ENCODE peak calls at places on chromosomes 3 and 15, in five cellular contexts. S is fibroblast of mammary gland, X is retinal pigment epithelial cell, M is Peyer's patch, H is body of pancreas. R is an unnamed sample.

GRCh38 chr15:70101459-70102113 is 3.9 kb upstream of the TLE3 start:
- DNase-seq in X (peak; percentile 98), H (peak; percentile 76), S (peak; percentile 96), M (peak; percentile 61), R (peak; percentile 94)

GRCh38 chr3:196406806-196407470 is 25.3 kb downstream of the UBXN7 start:
- DNase-seq in H (no peak), M (no peak), X (peak; percentile 76), S (peak; percentile 51), R (peak; percentile 59)

GRCh38 chr3:103907567-103907966 is 1459.1 kb upstream of the ALCAM start:
- DNase-seq in X (no peak), S (no peak), H (no peak), M (no peak), R (no peak)

GRCh38 chr15:25762015-25762662 is 101.0 kb downstream of the ATP10A start:
- DNase-seq in M (no peak), S (no peak), H (no peak), X (no peak), R (peak; percentile 19)

GRCh38 chr3:125398952-125399351 is 23.8 kb upstream of the ZNF148 start:
- DNase-seq in H (no peak), X (no peak), M (no peak), S (no peak), R (no peak)

GRCh38 chr3:110789315-110789714 is 282.3 kb upstream of the NECTIN3 start:
- DNase-seq in H (no peak), X (no peak), M (no peak), S (peak; percentile 55), R (peak; percentile 59)

GRCh38 chr15:76829939-76830338 is 75.2 kb downstream of the SCAPER start:
- DNase-seq in M (no peak), H (no peak), S (no peak), X (no peak), R (no peak)

GRCh38 chr15:88467935-88468528 is 524 bp downstream of the MRPS11 start:
- DNase-seq in M (no peak), S (peak; percentile 42), H (no peak), X (no peak), R (peak; percentile 16)

GRCh38 chr15:63899193-63899592 is 65.4 kb upstream of the HERC1 start:
- DNase-seq in M (no peak), S (no peak), X (no peak), H (no peak), R (no peak)

DNA sequence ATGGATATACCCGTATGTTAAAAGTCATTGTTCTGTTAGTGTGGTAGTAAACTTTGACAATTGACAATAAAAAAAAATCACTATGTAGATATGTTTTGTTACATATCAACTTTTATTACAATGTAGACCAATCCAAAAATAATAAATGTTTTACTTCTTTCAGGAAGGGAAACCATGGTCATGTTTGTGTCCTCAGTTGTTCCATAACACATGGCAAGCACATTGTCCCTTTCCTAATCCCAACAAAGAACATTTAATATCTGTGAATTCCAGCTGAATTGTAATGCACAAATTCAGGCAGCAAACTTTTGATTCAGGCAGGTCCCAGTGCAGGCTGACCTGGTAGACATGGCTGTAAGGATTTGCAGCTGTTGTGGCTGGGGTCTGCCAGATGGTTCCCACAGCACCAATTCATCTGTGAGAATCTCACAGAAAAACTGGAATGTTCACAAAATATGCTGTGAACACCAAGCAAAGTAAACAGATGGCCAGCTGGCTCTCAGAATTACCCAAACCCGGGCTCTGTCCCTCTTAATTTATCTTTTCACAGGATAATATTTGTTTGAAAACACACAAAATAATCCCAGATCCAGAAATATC is 1.9 kb upstream of the SPG21 start:
- DNase-seq in M (no peak), H (no peak), X (no peak), S (no peak), R (no peak)
- H3K4me3 ChIP-seq in M (no peak overlapping the region), H (no peak overlapping the region), X (no peak overlapping the region), S (no peak overlapping the region), R (no peak overlapping the region)

GRCh38 chr3:20321391-20322047 is 135.5 kb upstream of the SGO1 start:
- DNase-seq in X (no peak), M (no peak), S (no peak), H (no peak), R (no peak)
- TF ChIP-seq CTCF in X (no peak), M (no peak), S (no peak), H (no peak), R (no peak)

DNA sequence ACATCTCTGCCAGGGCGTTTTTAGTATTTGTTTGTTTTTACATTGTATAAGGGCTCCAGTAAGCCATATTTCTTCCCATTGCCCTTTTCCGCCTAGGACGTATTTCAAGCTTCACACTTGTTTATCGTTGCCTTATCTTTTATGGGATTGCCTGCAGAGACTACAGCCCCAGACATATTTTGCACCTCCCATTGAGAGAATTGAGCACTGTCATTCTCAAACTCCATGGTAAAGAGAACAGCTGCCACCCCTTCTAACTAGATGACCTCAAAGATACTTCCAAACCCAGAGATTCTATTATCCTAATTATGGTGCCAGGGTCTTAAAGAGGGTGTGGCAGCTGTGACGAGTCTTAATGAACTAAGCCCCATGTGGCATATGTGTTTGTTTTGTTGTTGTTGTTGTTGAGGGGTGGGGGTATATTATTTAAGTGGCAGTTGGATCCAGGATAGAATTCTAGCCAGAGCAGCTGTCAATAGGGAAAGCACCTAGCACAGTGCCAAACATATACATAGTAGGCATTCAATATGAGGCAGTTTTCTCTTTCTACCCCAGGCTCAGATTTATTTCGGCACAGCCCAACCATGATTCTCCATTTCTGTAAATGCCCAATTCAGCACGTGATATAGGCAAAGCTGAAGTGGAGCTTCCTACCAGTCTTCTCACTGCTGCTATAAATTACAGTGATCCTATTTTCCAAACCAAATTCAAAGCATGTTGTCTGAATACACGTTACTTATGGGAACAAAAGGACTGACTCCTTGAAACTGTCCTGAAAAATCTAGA is 924 bp upstream of the TP53BP1 start:
- DNase-seq in X (no peak), H (no peak), M (no peak), S (no peak), R (no peak)
- H3K4me3 ChIP-seq in X (peak overlapping the region; percentile 96), H (no peak overlapping the region), M (peak overlapping the region; percentile 96), S (peak overlapping the region; percentile 97), R (peak overlapping the region; percentile 91)

GRCh38 chr3:17973559-17973906 is 231.1 kb upstream of the TBC1D5 start:
- DNase-seq in X (peak; percentile 16), H (peak; percentile 12), S (no peak), M (no peak), R (no peak)
- TF ChIP-seq CTCF in X (no peak), H (no peak), S (no peak), M (no peak), R (no peak)

GRCh38 chr3:12946661-12947316 is 105.4 kb upstream of the RPL32 start:
- DNase-seq in S (no peak), M (no peak), X (no peak), H (no peak), R (peak; percentile 17)

GRCh38 chr3:12948891-12949711 is 107.7 kb upstream of the RPL32 start:
- DNase-seq in H (no peak), S (peak; percentile 49), M (no peak), X (no peak), R (peak; percentile 33)

GRCh38 chr3:12947504-12948369 is 106.4 kb upstream of the RPL32 start:
- DNase-seq in M (peak; percentile 62), X (peak; percentile 45), S (peak; percentile 64), H (no peak), R (peak; percentile 68)

GRCh38 chr3:12946134-12946533 is 104.8 kb upstream of the RPL32 start:
- DNase-seq in H (no peak), S (no peak), X (no peak), M (no peak), R (no peak)

GRCh38 chr3:12948371-12948770 is 107.0 kb upstream of the RPL32 start:
- DNase-seq in H (no peak), M (no peak), X (no peak), S (peak; percentile 62), R (peak; percentile 36)
- H3K4me3 ChIP-seq in H (no peak overlapping the region), M (no peak overlapping the region), X (no peak overlapping the region), S (no peak overlapping the region), R (no peak overlapping the region)

GRCh38 chr15:66401130-66402021 is 14.7 kb downstream of the MAP2K1 start:
- DNase-seq in H (no peak), S (peak; percentile 25), M (no peak), X (no peak), R (no peak)
- TF ChIP-seq CTCF in H (no peak), S (peak; percentile 4), M (no peak), X (no peak), R (no peak)

GRCh38 chr15:66749841-66750575 is 48.0 kb downstream of the SMAD6 start:
- DNase-seq in H (no peak), M (peak; percentile 27), X (no peak), S (no peak), R (no peak)

GRCh38 chr15:66747866-66748265 is 45.8 kb downstream of the SMAD6 start:
- DNase-seq in M (peak; percentile 7), X (no peak), H (no peak), S (peak; percentile 33), R (no peak)

GRCh38 chr15:66747223-66747622 is 45.2 kb downstream of the SMAD6 start:
- DNase-seq in H (no peak), S (no peak), X (no peak), M (peak; percentile 36), R (no peak)

GRCh38 chr15:66746231-66746605 is 44.2 kb downstream of the SMAD6 start:
- DNase-seq in X (no peak), M (peak; percentile 32), H (no peak), S (no peak), R (no peak)

GRCh38 chr15:66748320-66748779 is 46.3 kb downstream of the SMAD6 start:
- DNase-seq in S (peak; percentile 70), H (no peak), M (no peak), X (peak; percentile 67), R (peak; percentile 78)
- H3K4me3 ChIP-seq in S (no peak overlapping the region), H (no peak overlapping the region), M (no peak overlapping the region), X (peak overlapping the region; percentile 4), R (no peak overlapping the region)

GRCh38 chr3:11335056-11335608 is 62.9 kb downstream of the ATG7 start:
- DNase-seq in X (peak; percentile 28), S (peak; percentile 86), M (no peak), H (no peak), R (peak; percentile 81)
- TF ChIP-seq CTCF in X (peak; percentile 71), S (peak; percentile 72), M (peak; percentile 79), H (no peak), R (peak; percentile 63)